ENCODE peak calls at places on chromosomes 16 and 17, in eight cellular contexts. One of them, this sample, is unnamed. For H3K27me3, the result is how much of the 10 kb centered on the place peaks cover.

GRCh38 chr16:30184430-30185140 is 1.2 kb downstream of the CORO1A start:
- DNase-seq in breast epithelium: no peak
- DNase-seq in heart left ventricle: peak
- DNase-seq in body of pancreas: peak
- DNase-seq in stomach: peak
- DNase-seq in ovary: no peak
- DNase-seq in right lobe of liver: peak
- DNase-seq in upper lobe of left lung: no peak
- DNase-seq in this sample: no peak

GRCh38 chr17:80477647-80478478 is 1.5 kb upstream of the NPTX1 start:
- DNase-seq in breast epithelium: no peak
- DNase-seq in heart left ventricle: no peak
- DNase-seq in body of pancreas: no peak
- DNase-seq in stomach: no peak
- DNase-seq in ovary: peak
- DNase-seq in right lobe of liver: no peak
- DNase-seq in upper lobe of left lung: peak
- DNase-seq in this sample: no peak

GRCh38 chr17:16622540-16623277 is 30.9 kb downstream of the ZNF624 start:
- DNase-seq in breast epithelium: no peak
- DNase-seq in heart left ventricle: no peak
- DNase-seq in body of pancreas: no peak
- DNase-seq in stomach: no peak
- DNase-seq in ovary: no peak
- DNase-seq in right lobe of liver: no peak
- DNase-seq in upper lobe of left lung: no peak
- DNase-seq in this sample: no peak

GRCh38 chr17:69047368-69048263 is 13.1 kb downstream of the ABCA9 start:
- DNase-seq in breast epithelium: no peak
- DNase-seq in heart left ventricle: peak
- DNase-seq in body of pancreas: peak
- DNase-seq in stomach: peak
- DNase-seq in ovary: peak
- DNase-seq in right lobe of liver: peak
- DNase-seq in upper lobe of left lung: no peak
- DNase-seq in this sample: no peak

GRCh38 chr17:29378495-29378894 is 11.7 kb upstream of the TAOK1 start:
- DNase-seq in breast epithelium: no peak
- DNase-seq in heart left ventricle: no peak
- DNase-seq in body of pancreas: no peak
- DNase-seq in stomach: no peak
- DNase-seq in ovary: no peak
- DNase-seq in right lobe of liver: no peak
- DNase-seq in upper lobe of left lung: no peak
- DNase-seq in this sample: no peak

GRCh38 chr17:4944163-4944553 is 4.1 kb downstream of the RNF167 start:
- DNase-seq in breast epithelium: no peak
- DNase-seq in heart left ventricle: no peak
- DNase-seq in body of pancreas: no peak
- DNase-seq in stomach: no peak
- DNase-seq in ovary: no peak
- DNase-seq in right lobe of liver: no peak
- DNase-seq in upper lobe of left lung: no peak
- DNase-seq in this sample: no peak

GRCh38 chr16:47143329-47143676 is 442 bp downstream of the NETO2 start:
- DNase-seq in breast epithelium: peak
- DNase-seq in heart left ventricle: peak
- DNase-seq in body of pancreas: peak
- DNase-seq in stomach: peak
- DNase-seq in ovary: peak
- DNase-seq in right lobe of liver: peak
- DNase-seq in upper lobe of left lung: peak
- DNase-seq in this sample: no peak

GRCh38 chr16:67865318-67865717 is 7.5 kb upstream of the EDC4 start:
- DNase-seq in breast epithelium: no peak
- DNase-seq in heart left ventricle: no peak
- DNase-seq in body of pancreas: peak
- DNase-seq in stomach: peak
- DNase-seq in ovary: no peak
- DNase-seq in right lobe of liver: no peak
- DNase-seq in upper lobe of left lung: no peak
- DNase-seq in this sample: no peak

GRCh38 chr17:74151551-74152315 is 51.7 kb upstream of the RPL38 start:
- DNase-seq in breast epithelium: no peak
- DNase-seq in heart left ventricle: no peak
- DNase-seq in body of pancreas: no peak
- DNase-seq in stomach: no peak
- DNase-seq in ovary: no peak
- DNase-seq in right lobe of liver: no peak
- DNase-seq in upper lobe of left lung: no peak
- DNase-seq in this sample: peak

GRCh38 chr17:42568341-42569111 is 1.6 kb downstream of the MLX start:
- DNase-seq in breast epithelium: no peak
- DNase-seq in heart left ventricle: no peak
- DNase-seq in body of pancreas: no peak
- DNase-seq in stomach: no peak
- DNase-seq in ovary: no peak
- DNase-seq in right lobe of liver: no peak
- DNase-seq in upper lobe of left lung: peak
- DNase-seq in this sample: no peak

GRCh38 chr17:77601054-77601979 is 357.2 kb upstream of the TNRC6C start:
- DNase-seq in breast epithelium: no peak
- DNase-seq in heart left ventricle: peak
- DNase-seq in body of pancreas: no peak
- DNase-seq in stomach: peak
- DNase-seq in ovary: no peak
- DNase-seq in right lobe of liver: no peak
- DNase-seq in upper lobe of left lung: no peak
- DNase-seq in this sample: peak

GRCh38 chr17:62648954-62649294 is 21.5 kb downstream of the MRC2 start:
- DNase-seq in breast epithelium: no peak
- DNase-seq in heart left ventricle: no peak
- DNase-seq in body of pancreas: no peak
- DNase-seq in stomach: no peak
- DNase-seq in ovary: no peak
- DNase-seq in right lobe of liver: peak
- DNase-seq in upper lobe of left lung: no peak
- DNase-seq in this sample: no peak

GRCh38 chr16:75320435-75320834 is 69.0 kb upstream of the BCAR1 start:
- DNase-seq in breast epithelium: no peak
- DNase-seq in heart left ventricle: peak
- DNase-seq in body of pancreas: no peak
- DNase-seq in stomach: no peak
- DNase-seq in ovary: no peak
- DNase-seq in right lobe of liver: no peak
- DNase-seq in upper lobe of left lung: no peak
- DNase-seq in this sample: no peak

GRCh38 chr17:3754458-3755334 is 31.0 kb downstream of the HASPIN start:
- DNase-seq in breast epithelium: peak
- DNase-seq in heart left ventricle: peak
- DNase-seq in body of pancreas: peak
- DNase-seq in stomach: peak
- DNase-seq in ovary: peak
- DNase-seq in right lobe of liver: peak
- DNase-seq in upper lobe of left lung: peak
- DNase-seq in this sample: peak

GRCh38 chr17:61401280-61402072 is 1.8 kb downstream of the TBX2 start:
- DNase-seq in breast epithelium: no peak
- DNase-seq in heart left ventricle: peak
- DNase-seq in body of pancreas: no peak
- DNase-seq in stomach: no peak
- DNase-seq in ovary: no peak
- DNase-seq in right lobe of liver: no peak
- DNase-seq in upper lobe of left lung: no peak
- DNase-seq in this sample: no peak

GRCh38 chr17:1766382-1767135 is 4.7 kb downstream of the SERPINF1 start:
- DNase-seq in breast epithelium: no peak
- DNase-seq in heart left ventricle: peak
- DNase-seq in body of pancreas: no peak
- DNase-seq in stomach: no peak
- DNase-seq in ovary: no peak
- DNase-seq in right lobe of liver: peak
- DNase-seq in upper lobe of left lung: no peak
- DNase-seq in this sample: no peak

GRCh38 chr17:63984651-63985386 is 12.1 kb upstream of the SCN4A start:
- DNase-seq in breast epithelium: no peak
- DNase-seq in heart left ventricle: no peak
- DNase-seq in body of pancreas: no peak
- DNase-seq in stomach: peak
- DNase-seq in ovary: peak
- DNase-seq in right lobe of liver: no peak
- DNase-seq in upper lobe of left lung: peak
- DNase-seq in this sample: no peak

GRCh38 chr17:76751416-76751993 is 13.6 kb downstream of the MFSD11 start:
- DNase-seq in breast epithelium: no peak
- DNase-seq in heart left ventricle: no peak
- DNase-seq in body of pancreas: no peak
- DNase-seq in stomach: no peak
- DNase-seq in ovary: no peak
- DNase-seq in right lobe of liver: no peak
- DNase-seq in upper lobe of left lung: no peak
- DNase-seq in this sample: no peak

GRCh38 chr17:17818088-17818526 is 18.7 kb downstream of the SREBF1 start:
- DNase-seq in breast epithelium: no peak
- DNase-seq in heart left ventricle: no peak
- DNase-seq in body of pancreas: peak
- DNase-seq in stomach: no peak
- DNase-seq in ovary: no peak
- DNase-seq in right lobe of liver: no peak
- DNase-seq in upper lobe of left lung: peak
- DNase-seq in this sample: no peak

DNA sequence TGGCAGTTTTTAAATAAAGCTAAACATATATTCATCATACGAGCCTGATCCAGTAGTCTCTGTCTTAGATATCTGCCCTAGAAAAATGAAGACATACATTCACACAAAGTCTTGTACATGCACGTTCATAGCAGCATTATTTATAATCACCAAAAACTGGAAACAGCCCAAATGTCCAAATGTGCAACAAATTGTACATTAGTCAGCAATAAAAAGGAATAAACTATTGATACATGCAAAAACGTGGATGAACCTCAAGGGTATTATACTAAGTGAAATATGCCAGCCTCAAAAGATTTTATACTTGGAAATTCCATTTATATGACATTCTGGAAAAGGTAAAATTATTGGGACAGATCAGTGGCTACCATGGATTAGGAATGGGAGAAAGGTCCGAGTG is 22.8 kb downstream of the AATF start:
- DNase-seq in breast epithelium: no peak
- DNase-seq in heart left ventricle: no peak
- DNase-seq in body of pancreas: no peak
- DNase-seq in stomach: no peak
- DNase-seq in ovary: no peak
- DNase-seq in right lobe of liver: no peak
- DNase-seq in upper lobe of left lung: no peak
- DNase-seq in this sample: no peak
- H3K27me3 ChIP-seq in breast epithelium: under half
- H3K27me3 ChIP-seq in heart left ventricle: under half
- H3K27me3 ChIP-seq in body of pancreas: under half
- H3K27me3 ChIP-seq in stomach: under half
- H3K27me3 ChIP-seq in ovary: under half
- H3K27me3 ChIP-seq in right lobe of liver: under half
- H3K27me3 ChIP-seq in upper lobe of left lung: under half
- H3K27me3 ChIP-seq in this sample: under half

GRCh38 chr16:53672461-53672860 is 31.2 kb downstream of the RPGRIP1L start:
- DNase-seq in breast epithelium: no peak
- DNase-seq in heart left ventricle: no peak
- DNase-seq in body of pancreas: no peak
- DNase-seq in stomach: no peak
- DNase-seq in ovary: no peak
- DNase-seq in right lobe of liver: no peak
- DNase-seq in upper lobe of left lung: no peak
- DNase-seq in this sample: no peak

GRCh38 chr16:53673189-53673588 is 30.5 kb downstream of the RPGRIP1L start:
- DNase-seq in breast epithelium: no peak
- DNase-seq in heart left ventricle: no peak
- DNase-seq in body of pancreas: no peak
- DNase-seq in stomach: no peak
- DNase-seq in ovary: no peak
- DNase-seq in right lobe of liver: no peak
- DNase-seq in upper lobe of left lung: no peak
- DNase-seq in this sample: no peak

GRCh38 chr16:53666816-53667415 is 36.7 kb downstream of the RPGRIP1L start:
- DNase-seq in breast epithelium: no peak
- DNase-seq in heart left ventricle: no peak
- DNase-seq in body of pancreas: no peak
- DNase-seq in stomach: no peak
- DNase-seq in ovary: no peak
- DNase-seq in right lobe of liver: no peak
- DNase-seq in upper lobe of left lung: no peak
- DNase-seq in this sample: no peak

GRCh38 chr16:53664724-53665345 is 38.8 kb downstream of the RPGRIP1L start:
- DNase-seq in breast epithelium: peak
- DNase-seq in heart left ventricle: no peak
- DNase-seq in body of pancreas: no peak
- DNase-seq in stomach: no peak
- DNase-seq in ovary: no peak
- DNase-seq in right lobe of liver: no peak
- DNase-seq in upper lobe of left lung: no peak
- DNase-seq in this sample: no peak

DNA sequence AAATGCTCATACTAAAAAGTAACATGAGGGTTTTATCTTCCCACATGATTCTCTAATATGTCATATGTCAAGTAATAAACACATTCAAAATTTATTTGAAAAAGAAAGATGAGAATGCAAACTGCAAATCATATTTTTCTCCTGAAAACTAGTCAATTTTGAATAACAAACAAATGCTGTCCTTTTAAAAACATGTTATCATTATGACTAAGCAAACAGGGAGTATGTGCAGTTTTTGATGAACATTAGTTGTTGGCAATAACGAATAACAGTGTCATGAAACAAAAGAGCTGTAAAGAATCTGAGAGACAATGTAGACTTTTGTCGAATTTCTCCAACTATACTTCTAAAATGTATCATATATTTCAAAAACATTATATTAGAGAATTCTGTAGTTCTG is 34.8 kb downstream of the RPGRIP1L start:
- DNase-seq in breast epithelium: no peak
- DNase-seq in heart left ventricle: no peak
- DNase-seq in body of pancreas: no peak
- DNase-seq in stomach: no peak
- DNase-seq in ovary: no peak
- DNase-seq in right lobe of liver: no peak
- DNase-seq in upper lobe of left lung: no peak
- DNase-seq in this sample: no peak
- H3K4me3 ChIP-seq in breast epithelium: no peak
- H3K4me3 ChIP-seq in heart left ventricle: no peak
- H3K4me3 ChIP-seq in body of pancreas: no peak
- H3K4me3 ChIP-seq in stomach: no peak
- H3K4me3 ChIP-seq in ovary: no peak
- H3K4me3 ChIP-seq in right lobe of liver: no peak
- H3K4me3 ChIP-seq in upper lobe of left lung: no peak
- H3K4me3 ChIP-seq in this sample: no peak

GRCh38 chr16:89115216-89115949 is 21.7 kb downstream of the ACSF3 start:
- DNase-seq in breast epithelium: peak
- DNase-seq in heart left ventricle: peak
- DNase-seq in body of pancreas: no peak
- DNase-seq in stomach: peak
- DNase-seq in ovary: no peak
- DNase-seq in right lobe of liver: peak
- DNase-seq in upper lobe of left lung: peak
- DNase-seq in this sample: no peak
- TF ChIP-seq POLR2A in breast epithelium: no peak
- TF ChIP-seq POLR2A in heart left ventricle: no peak
- TF ChIP-seq POLR2A in body of pancreas: no peak
- TF ChIP-seq POLR2A in stomach: no peak
- TF ChIP-seq POLR2A in ovary: no peak
- TF ChIP-seq POLR2A in right lobe of liver: no peak
- TF ChIP-seq POLR2A in upper lobe of left lung: peak
- TF ChIP-seq POLR2A in this sample: no peak

GRCh38 chr17:46975287-46975686 is 3.8 kb downstream of the RPRML start:
- DNase-seq in breast epithelium: no peak
- DNase-seq in heart left ventricle: no peak
- DNase-seq in body of pancreas: no peak
- DNase-seq in stomach: no peak
- DNase-seq in ovary: no peak
- DNase-seq in right lobe of liver: no peak
- DNase-seq in upper lobe of left lung: no peak
- DNase-seq in this sample: no peak
- H3K27me3 ChIP-seq in breast epithelium: under half
- H3K27me3 ChIP-seq in heart left ventricle: under half
- H3K27me3 ChIP-seq in body of pancreas: under half
- H3K27me3 ChIP-seq in stomach: under half
- H3K27me3 ChIP-seq in ovary: under half
- H3K27me3 ChIP-seq in right lobe of liver: under half
- H3K27me3 ChIP-seq in upper lobe of left lung: under half
- H3K27me3 ChIP-seq in this sample: under half